ENCODE peak calls at places on chromosomes 7 and 10, in five cellular contexts. X is cardiac muscle cell, N is mucosa of descending colon, U is brain microvascular endothelial cell, V is fibroblast of lung. L is an unnamed sample. For H3K36me3, the result is how much of the 10 kb centered on the place peaks cover.

GRCh38 chr7:44223362-44224114 is 22.8 kb downstream of the YKT6 start:
- DNase-seq in U (no peak), N (no peak), X (no peak), V (no peak), L (no peak)

GRCh38 chr7:128908750-128909385 is 1.6 kb downstream of the KCP start:
- DNase-seq in U (no peak), X (no peak), V (no peak), N (no peak), L (peak)

GRCh38 chr7:55111007-55111406 is 92.2 kb downstream of the EGFR start:
- DNase-seq in X (peak), N (no peak), V (peak), U (no peak), L (no peak)

GRCh38 chr10:13056461-13057077 is 43.4 kb upstream of the OPTN start:
- DNase-seq in X (peak), N (no peak), U (peak), V (peak), L (no peak)

GRCh38 chr7:133672866-133673265 is 420.0 kb downstream of the EXOC4 start:
- DNase-seq in N (no peak), X (no peak), V (no peak), U (no peak), L (no peak)

GRCh38 chr7:91512958-91513357 is 248.7 kb downstream of the FZD1 start:
- DNase-seq in U (no peak), N (no peak), X (no peak), V (peak), L (no peak)

GRCh38 chr10:3532644-3533043 is 252.4 kb downstream of the KLF6 start:
- DNase-seq in U (no peak), N (no peak), X (peak), V (peak), L (no peak)

GRCh38 chr7:1662767-1663166 is 7.3 kb upstream of the ELFN1 start:
- DNase-seq in X (no peak), U (no peak), V (no peak), N (peak), L (no peak)

GRCh38 chr10:118721005-118721876 is 33.5 kb downstream of the CACUL1 start:
- DNase-seq in N (no peak), X (peak), U (peak), V (peak), L (peak)

GRCh38 chr10:74755273-74755672 is 71.1 kb upstream of the KAT6B start:
- DNase-seq in U (no peak), X (no peak), N (no peak), V (no peak), L (no peak)

GRCh38 chr7:159019111-159019510 is 125.6 kb downstream of the VIPR2 start:
- DNase-seq in X (no peak), V (no peak), N (no peak), U (no peak), L (no peak)

GRCh38 chr7:77454802-77455201 is 38.7 kb upstream of the GSAP start:
- DNase-seq in V (no peak), N (no peak), X (no peak), U (no peak), L (no peak)

GRCh38 chr7:23107781-23108180 is 2.2 kb downstream of the KLHL7 start:
- DNase-seq in N (no peak), U (no peak), X (no peak), V (peak), L (no peak)
- H3K4me3 ChIP-seq in N (no peak), U (no peak), X (peak), V (peak), L (no peak)

GRCh38 chr7:76063525-76063924 is 15.6 kb downstream of the MDH2 start:
- DNase-seq in N (peak), U (no peak), X (no peak), V (no peak), L (peak)

GRCh38 chr7:76069238-76069638 is 21.3 kb downstream of the MDH2 start:
- DNase-seq in X (peak), N (peak), U (peak), V (peak), L (no peak)

GRCh38 chr7:76065016-76065612 is 17.2 kb downstream of the MDH2 start:
- DNase-seq in N (no peak), V (no peak), X (no peak), U (no peak), L (no peak)

GRCh38 chr7:76064208-76064970 is 16.5 kb downstream of the MDH2 start:
- DNase-seq in U (no peak), N (no peak), V (no peak), X (no peak), L (no peak)

GRCh38 chr7:76066716-76067503 is 19.0 kb downstream of the MDH2 start:
- DNase-seq in U (no peak), V (no peak), X (no peak), N (no peak), L (no peak)
- H3K36me3 ChIP-seq in U (under half), V (under half), X (under half), N (under half), L (half or more)

GRCh38 chr10:113977174-113977573 is 66.5 kb upstream of the ADRB1 start:
- DNase-seq in N (no peak), U (no peak), V (no peak), X (no peak), L (no peak)
- TF ChIP-seq CTCF in N (no peak), U (no peak), V (no peak), X (no peak), L (no peak)

GRCh38 chr7:32802305-32802910 is 89.2 kb downstream of the KBTBD2 start:
- DNase-seq in N (no peak), V (no peak), U (no peak), X (no peak), L (no peak)
- H3K4me3 ChIP-seq in N (no peak), V (no peak), U (no peak), X (no peak), L (no peak)

GRCh38 chr7:149436358-149436757 is 24.5 kb downstream of the ZNF777 start:
- DNase-seq in X (no peak), N (no peak), V (no peak), U (no peak), L (no peak)
- H3K36me3 ChIP-seq in X (under half), N (under half), V (under half), U (under half), L (under half)

DNA sequence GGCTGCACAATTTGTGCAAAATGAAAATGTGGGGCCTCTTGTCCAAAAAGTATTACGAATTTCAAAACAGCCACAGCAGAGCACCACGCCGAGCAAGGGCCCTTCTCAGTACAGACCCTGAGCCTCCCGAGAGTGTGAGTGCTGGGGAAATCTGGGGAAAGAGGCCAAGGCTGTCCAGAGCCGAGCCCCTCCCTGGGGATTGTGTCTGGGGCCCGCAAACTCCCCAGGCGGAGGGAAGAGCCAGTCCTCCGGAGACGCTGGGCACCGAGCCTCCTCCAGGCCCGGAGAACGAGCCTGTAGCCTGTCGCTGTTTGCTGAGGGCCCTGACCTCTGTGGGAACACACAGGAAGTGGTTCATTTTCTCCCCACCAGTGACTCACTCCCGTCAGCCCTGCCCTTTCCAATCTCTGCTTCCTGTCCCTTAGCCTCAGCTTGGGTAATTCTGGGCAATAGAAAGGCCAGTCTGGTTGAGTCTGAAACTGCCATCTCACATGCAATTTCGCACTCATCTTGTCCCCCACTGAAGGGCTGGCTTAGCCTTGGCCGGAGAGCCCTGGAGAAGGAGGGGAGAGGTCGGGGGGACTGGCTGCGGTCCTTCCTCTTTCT is 19.5 kb upstream of the GNA12 start:
- DNase-seq in N (peak), X (peak), V (peak), U (peak), L (peak)
- TF ChIP-seq CTCF in N (no peak), X (no peak), V (no peak), U (peak), L (no peak)

DNA sequence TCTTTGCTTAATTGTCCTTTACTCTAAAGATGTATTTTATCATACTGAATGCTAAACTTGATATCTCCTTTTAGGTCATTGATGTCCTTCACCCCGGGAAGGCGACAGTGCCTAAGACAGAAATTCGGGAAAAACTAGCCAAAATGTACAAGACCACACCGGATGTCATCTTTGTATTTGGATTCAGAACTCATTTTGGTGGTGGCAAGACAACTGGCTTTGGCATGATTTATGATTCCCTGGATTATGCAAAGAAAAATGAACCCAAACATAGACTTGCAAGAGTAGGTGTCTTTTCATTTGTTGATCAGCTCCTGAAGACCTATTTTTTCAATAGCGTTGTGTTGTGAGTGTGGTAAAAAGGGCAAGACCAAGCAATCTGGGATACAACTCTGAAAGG is 1.8 kb downstream of the RPS24 start:
- DNase-seq in V (no peak), N (no peak), U (no peak), X (no peak), L (no peak)
- H3K4me3 ChIP-seq in V (peak), N (no peak), U (peak), X (no peak), L (no peak)

DNA sequence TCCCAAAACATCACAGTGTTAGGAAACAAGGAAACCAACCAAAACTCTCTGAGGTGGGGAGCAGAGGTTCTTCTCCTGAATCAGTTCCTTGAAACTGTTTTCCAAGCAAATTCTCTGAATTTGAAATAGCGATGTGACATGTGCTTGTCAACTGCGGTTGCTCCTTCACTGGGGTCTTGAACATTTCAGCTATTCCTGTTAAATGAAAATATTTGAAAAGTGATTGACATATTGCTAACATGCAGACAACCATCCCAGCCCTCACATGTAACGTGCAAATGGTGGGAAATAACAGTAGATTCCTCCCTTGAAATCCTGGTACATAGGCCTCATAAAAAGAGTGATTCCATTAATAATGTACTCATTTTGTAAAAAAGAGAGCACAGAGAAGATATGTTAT is 15.9 kb downstream of the MKI67 start:
- DNase-seq in N (no peak), X (no peak), V (no peak), U (no peak), L (no peak)
- H3K36me3 ChIP-seq in N (under half), X (under half), V (under half), U (under half), L (under half)

GRCh38 chr10:49183596-49184542 is 4.3 kb downstream of the TMEM273 start:
- DNase-seq in U (no peak), V (no peak), N (no peak), X (no peak), L (no peak)
- TF ChIP-seq CTCF in U (no peak), V (no peak), N (no peak), X (no peak), L (no peak)

L was measured in Peyer's patch.